ENCODE peak calls at places on chromosomes 4 and X, in seven cellular contexts. C is fibroblast of lung; U is CD8-positive, alpha-beta T cell; I is A673; W is body of pancreas; M is H1; A is left ventricle myocardium inferior. D is an unnamed sample. For H3K36me3, the result is how much of the 10 kb centered on the place peaks cover.

GRCh38 chr4:182698212-182698611 is 219.0 kb downstream of the DCTD start:
- DNase-seq in U (no peak), W (no peak), I (no peak), M (no peak), C (peak), A (no peak), D (no peak)

GRCh38 chrX:38694394-38694793 is 106.9 kb upstream of the MID1IP1 start:
- DNase-seq in M (no peak), W (no peak), I (peak), U (no peak), A (no peak), C (peak), D (no peak)

GRCh38 chr4:16721618-16722291 is 176.7 kb downstream of the LDB2 start:
- DNase-seq in I (peak), W (peak), U (no peak), M (no peak), A (no peak), C (peak), D (no peak)

GRCh38 chr4:188867796-188868195 is 728.6 kb downstream of the TRIML1 start:
- DNase-seq in W (no peak), M (no peak), C (no peak), U (no peak), I (no peak), A (no peak), D (no peak)

GRCh38 chr4:119525005-119525749 is 103.4 kb downstream of the PDE5A start:
- DNase-seq in I (no peak), U (no peak), A (no peak), W (no peak), M (no peak), C (peak), D (no peak)

GRCh38 chrX:39242187-39242586 is 440.9 kb downstream of the MID1IP1 start:
- DNase-seq in M (no peak), U (no peak), I (peak), A (no peak), C (peak), W (peak), D (no peak)

GRCh38 chr4:173001571-173001970 is 167.0 kb upstream of the GALNT7 start:
- DNase-seq in M (no peak), C (peak), U (no peak), A (no peak), I (no peak), W (no peak), D (no peak)

GRCh38 chr4:158170691-158171455 is 2.0 kb downstream of the GASK1B start:
- DNase-seq in W (peak), A (peak), I (no peak), C (peak), U (no peak), M (no peak), D (peak)

GRCh38 chrX:38375888-38376287 is 23.5 kb downstream of the OTC start:
- DNase-seq in C (no peak), I (peak), W (peak), M (no peak), U (no peak), A (no peak), D (no peak)

GRCh38 chrX:19799319-19800182 is 87.8 kb downstream of the SH3KBP1 start:
- DNase-seq in W (peak), U (peak), A (no peak), I (no peak), C (peak), M (no peak), D (no peak)

GRCh38 chr4:67749286-67749685 is 4.9 kb downstream of the GNRHR start:
- DNase-seq in U (no peak), I (no peak), W (no peak), A (no peak), M (no peak), C (no peak), D (no peak)

GRCh38 chr4:128601992-128602695 is 207.4 kb upstream of the JADE1 start:
- DNase-seq in M (no peak), C (peak), I (no peak), U (no peak), A (peak), W (peak), D (no peak)

GRCh38 chr4:26372525-26373172 is 51.8 kb downstream of the RBPJ start:
- DNase-seq in W (peak), I (peak), A (no peak), C (peak), U (peak), M (no peak), D (peak)

GRCh38 chr4:1168291-1169031 is 3.9 kb downstream of the SPON2 start:
- DNase-seq in U (no peak), C (no peak), I (no peak), W (no peak), M (no peak), A (no peak), D (no peak)
- H3K36me3 ChIP-seq in U (under half), C (under half), I (under half), W (under half), M (under half), A (under half), D (under half)

DNA sequence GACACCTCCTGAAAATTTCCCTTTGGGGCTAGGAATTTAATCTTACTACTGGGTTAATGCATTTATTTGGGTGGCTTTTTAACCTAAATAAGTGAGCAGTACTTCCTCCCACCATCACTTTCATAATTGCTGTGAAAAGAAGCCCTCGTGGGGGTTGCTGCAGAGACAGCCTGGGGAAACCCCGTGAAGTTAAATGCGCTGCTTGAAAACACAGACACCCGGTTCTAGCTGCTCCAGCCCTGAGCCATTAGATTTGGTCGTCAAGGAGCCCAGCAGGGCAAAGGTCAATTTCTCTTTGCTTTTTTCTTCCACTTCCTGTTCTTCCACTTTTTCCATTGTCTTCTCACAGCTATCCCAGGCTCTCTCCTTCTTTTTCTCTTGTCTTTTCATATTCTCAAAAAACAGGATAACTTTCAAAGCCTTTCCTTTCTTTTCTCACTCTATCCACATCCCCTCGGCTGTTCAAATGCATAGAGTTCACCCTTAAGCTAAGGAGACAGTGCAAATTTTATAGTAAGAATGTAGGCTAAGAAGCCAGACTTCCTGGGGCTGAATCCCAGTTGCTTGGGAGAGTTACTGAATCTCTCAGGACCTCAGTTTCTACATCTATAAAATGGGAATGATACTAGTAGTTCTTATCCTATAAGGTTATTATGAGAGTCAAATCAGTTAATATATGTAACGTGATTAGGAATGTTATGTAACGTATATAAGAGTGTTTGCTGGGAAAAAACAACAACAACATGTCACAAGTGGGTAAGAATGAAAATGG is 91.5 kb upstream of the ZNF827 start:
- DNase-seq in I (no peak), W (peak), C (no peak), A (no peak), M (no peak), U (no peak), D (peak)
- H3K4me3 ChIP-seq in I (no peak), W (no peak), C (no peak), A (no peak), M (no peak), U (no peak), D (peak)

GRCh38 chrX:85288992-85289723 is 45.4 kb downstream of the ZNF711 start:
- DNase-seq in W (no peak), U (no peak), C (no peak), I (no peak), A (no peak), M (no peak), D (no peak)
- TF ChIP-seq CTCF in W (no peak), U (no peak), C (no peak), I (peak), A (no peak), M (no peak), D (peak)

GRCh38 chr4:10104211-10104990 is 12.2 kb downstream of the WDR1 start:
- DNase-seq in A (no peak), C (no peak), U (no peak), I (no peak), W (no peak), M (no peak), D (no peak)
- H3K36me3 ChIP-seq in A (under half), C (under half), U (under half), I (under half), W (under half), M (under half), D (half or more)

GRCh38 chrX:134547047-134547679 is 87.2 kb downstream of the HPRT1 start:
- DNase-seq in M (no peak), U (no peak), A (no peak), C (no peak), W (no peak), I (no peak), D (no peak)
- H3K4me3 ChIP-seq in M (no peak), U (no peak), A (peak), C (peak), W (no peak), I (peak), D (no peak)

GRCh38 chr4:97479388-97479787 is 663.9 kb downstream of the STPG2 start:
- DNase-seq in I (no peak), M (no peak), U (no peak), W (no peak), A (no peak), C (no peak), D (no peak)

GRCh38 chr4:97477974-97478373 is 665.3 kb downstream of the STPG2 start:
- DNase-seq in U (no peak), M (no peak), C (no peak), A (no peak), I (no peak), W (no peak), D (no peak)

DNA sequence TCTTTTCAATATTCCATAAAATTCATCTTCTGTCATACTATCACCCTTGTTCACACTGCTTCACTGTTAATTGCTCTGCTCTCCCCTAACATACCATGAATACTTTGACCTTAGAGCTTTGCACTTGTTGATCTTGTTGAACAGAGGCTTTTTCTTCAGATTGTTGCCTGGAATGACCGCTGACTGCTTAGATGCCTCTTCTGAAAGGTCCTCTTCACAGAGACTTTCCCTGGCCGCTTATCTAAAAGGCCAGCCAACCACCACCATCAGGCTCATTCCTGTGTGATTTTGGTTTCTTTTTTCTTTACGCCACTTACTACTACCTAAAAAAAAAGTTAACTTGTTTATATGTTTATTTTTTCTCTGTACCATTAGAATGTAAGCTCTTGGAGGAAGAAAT is 667.7 kb downstream of the STPG2 start:
- DNase-seq in C (no peak), W (no peak), M (no peak), A (no peak), I (no peak), U (no peak), D (no peak)
- TF ChIP-seq CTCF in C (no peak), W (no peak), M (no peak), A (no peak), I (no peak), U (no peak), D (no peak)

GRCh38 chr4:153776601-153777000 is 12.3 kb downstream of the SFRP2 start:
- DNase-seq in W (no peak), I (no peak), A (no peak), M (no peak), U (no peak), C (no peak), D (no peak)

GRCh38 chr4:153780221-153780620 is 8.7 kb downstream of the SFRP2 start:
- DNase-seq in A (no peak), W (no peak), M (no peak), U (no peak), I (no peak), C (no peak), D (no peak)

GRCh38 chr4:153780876-153781275 is 8.0 kb downstream of the SFRP2 start:
- DNase-seq in W (no peak), I (no peak), M (no peak), U (no peak), A (no peak), C (no peak), D (no peak)

GRCh38 chr4:153777421-153777820 is 11.5 kb downstream of the SFRP2 start:
- DNase-seq in U (no peak), W (no peak), M (no peak), C (no peak), A (no peak), I (no peak), D (no peak)

GRCh38 chr4:153778383-153778782 is 10.5 kb downstream of the SFRP2 start:
- DNase-seq in C (no peak), W (no peak), I (no peak), A (no peak), U (no peak), M (no peak), D (no peak)
- H3K36me3 ChIP-seq in C (under half), W (under half), I (under half), A (under half), U (under half), M (under half), D (under half)

GRCh38 chr4:108624263-108625056 is 4.1 kb downstream of the RPL34 start:
- DNase-seq in W (no peak), I (no peak), U (no peak), A (no peak), C (no peak), M (no peak), D (no peak)
- H3K4me3 ChIP-seq in W (no peak), I (no peak), U (no peak), A (no peak), C (no peak), M (no peak), D (no peak)